ENCODE peak calls at places on chromosomes 16 and 17, in five cellular contexts. One of them, this sample, is unnamed.

GRCh38 chr17:58956997-58957724 is 149.5 kb downstream of the TRIM37 start:
- DNase-seq in GM13976: no peak
- DNase-seq in ovary: no peak
- DNase-seq in IMR-90: peak
- DNase-seq in NB4: no peak
- DNase-seq in this sample: peak

GRCh38 chr17:22703204-22703603 is 1010.9 kb downstream of the KCNJ18 start:
- DNase-seq in GM13976: no peak
- DNase-seq in ovary: no peak
- DNase-seq in IMR-90: no peak
- DNase-seq in NB4: peak
- DNase-seq in this sample: no peak

GRCh38 chr16:86075839-86076440 is 177.0 kb downstream of the IRF8 start:
- DNase-seq in GM13976: no peak
- DNase-seq in ovary: no peak
- DNase-seq in IMR-90: no peak
- DNase-seq in NB4: no peak
- DNase-seq in this sample: no peak

GRCh38 chr16:66933776-66934137 is 445 bp downstream of the CIAO2B start:
- DNase-seq in GM13976: peak
- DNase-seq in ovary: no peak
- DNase-seq in IMR-90: peak
- DNase-seq in NB4: no peak
- DNase-seq in this sample: no peak

GRCh38 chr16:66650707-66651473 is 45.7 kb downstream of the CMTM4 start:
- DNase-seq in GM13976: peak
- DNase-seq in ovary: peak
- DNase-seq in IMR-90: peak
- DNase-seq in NB4: peak
- DNase-seq in this sample: peak

GRCh38 chr16:51657844-51658243 is 506.8 kb upstream of the SALL1 start:
- DNase-seq in GM13976: no peak
- DNase-seq in ovary: no peak
- DNase-seq in IMR-90: no peak
- DNase-seq in NB4: no peak
- DNase-seq in this sample: no peak

GRCh38 chr17:40646791-40647548 is 648 bp downstream of the SMARCE1 start:
- DNase-seq in GM13976: no peak
- DNase-seq in ovary: no peak
- DNase-seq in IMR-90: peak
- DNase-seq in NB4: peak
- DNase-seq in this sample: no peak

GRCh38 chr17:75832164-75832651 is 12.0 kb downstream of the UNC13D start:
- DNase-seq in GM13976: no peak
- DNase-seq in ovary: no peak
- DNase-seq in IMR-90: peak
- DNase-seq in NB4: peak
- DNase-seq in this sample: peak

GRCh38 chr17:66349549-66350245 is 47.3 kb downstream of the PRKCA start:
- DNase-seq in GM13976: no peak
- DNase-seq in ovary: no peak
- DNase-seq in IMR-90: no peak
- DNase-seq in NB4: no peak
- DNase-seq in this sample: no peak

GRCh38 chr17:18860161-18860972 is 2.4 kb downstream of the PRPSAP2 start:
- DNase-seq in GM13976: peak
- DNase-seq in ovary: no peak
- DNase-seq in IMR-90: peak
- DNase-seq in NB4: no peak
- DNase-seq in this sample: peak

GRCh38 chr16:50474138-50474537 is 74.1 kb upstream of the NKD1 start:
- DNase-seq in GM13976: no peak
- DNase-seq in ovary: no peak
- DNase-seq in IMR-90: no peak
- DNase-seq in NB4: no peak
- DNase-seq in this sample: no peak

DNA sequence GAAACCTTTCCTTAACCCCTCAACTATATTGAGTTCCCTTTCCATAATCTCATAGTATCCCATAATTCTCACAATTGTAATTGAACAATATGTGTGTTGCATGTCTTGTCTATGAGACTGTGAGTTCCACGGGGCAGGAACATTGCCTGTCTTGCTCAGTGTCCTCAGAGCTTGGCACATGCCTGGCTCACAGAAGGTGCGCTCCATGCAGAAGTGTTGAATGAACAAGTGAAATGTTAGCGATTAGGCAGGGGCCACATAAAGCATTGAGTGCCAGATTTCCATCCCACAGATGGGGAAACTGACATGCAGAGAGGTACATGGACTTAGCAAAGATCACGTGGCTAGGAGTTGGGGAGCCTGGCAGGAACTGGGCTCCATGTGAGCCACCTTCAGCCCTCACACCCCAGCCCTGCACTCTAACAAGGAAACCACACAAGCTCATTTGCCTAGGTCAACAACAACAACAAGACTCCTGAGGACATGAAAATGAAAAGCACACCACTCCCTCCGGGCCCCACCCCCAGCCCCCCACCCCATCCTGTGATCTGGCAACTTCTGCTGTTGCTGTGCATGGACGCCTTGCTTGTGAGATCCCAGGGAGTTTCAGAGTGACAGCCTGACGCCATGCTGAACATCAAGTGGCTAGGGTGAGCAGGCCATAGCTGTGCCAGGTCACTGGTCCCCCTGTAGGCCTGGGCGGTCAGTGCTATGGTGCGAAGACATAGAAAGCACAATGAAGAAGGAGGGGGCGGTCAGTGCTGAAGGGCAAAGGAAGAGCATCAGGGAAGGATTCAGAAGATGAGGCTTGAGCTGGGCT is 5.0 kb downstream of the PIK3R5 start:
- DNase-seq in GM13976: no peak
- DNase-seq in ovary: no peak
- DNase-seq in IMR-90: no peak
- DNase-seq in NB4: no peak
- DNase-seq in this sample: no peak
- TF ChIP-seq CTCF in GM13976: no peak
- TF ChIP-seq CTCF in ovary: no peak
- TF ChIP-seq CTCF in IMR-90: no peak
- TF ChIP-seq CTCF in NB4: no peak
- TF ChIP-seq CTCF in this sample: no peak

GRCh38 chr16:88844412-88845118 is 12.2 kb downstream of the GALNS start:
- DNase-seq in GM13976: no peak
- DNase-seq in ovary: no peak
- DNase-seq in IMR-90: no peak
- DNase-seq in NB4: peak
- DNase-seq in this sample: no peak

GRCh38 chr16:88843256-88843655 is 13.5 kb downstream of the GALNS start:
- DNase-seq in GM13976: no peak
- DNase-seq in ovary: no peak
- DNase-seq in IMR-90: no peak
- DNase-seq in NB4: no peak
- DNase-seq in this sample: no peak

GRCh38 chr16:88842308-88842756 is 14.4 kb downstream of the GALNS start:
- DNase-seq in GM13976: no peak
- DNase-seq in ovary: no peak
- DNase-seq in IMR-90: no peak
- DNase-seq in NB4: no peak
- DNase-seq in this sample: no peak

GRCh38 chr16:88841521-88842307 is 15.0 kb downstream of the GALNS start:
- DNase-seq in GM13976: no peak
- DNase-seq in ovary: no peak
- DNase-seq in IMR-90: no peak
- DNase-seq in NB4: no peak
- DNase-seq in this sample: no peak

GRCh38 chr16:88842806-88843205 is 13.9 kb downstream of the GALNS start:
- DNase-seq in GM13976: no peak
- DNase-seq in ovary: no peak
- DNase-seq in IMR-90: no peak
- DNase-seq in NB4: no peak
- DNase-seq in this sample: no peak
- TF ChIP-seq CTCF in GM13976: no peak
- TF ChIP-seq CTCF in ovary: no peak
- TF ChIP-seq CTCF in IMR-90: no peak
- TF ChIP-seq CTCF in NB4: no peak
- TF ChIP-seq CTCF in this sample: no peak

DNA sequence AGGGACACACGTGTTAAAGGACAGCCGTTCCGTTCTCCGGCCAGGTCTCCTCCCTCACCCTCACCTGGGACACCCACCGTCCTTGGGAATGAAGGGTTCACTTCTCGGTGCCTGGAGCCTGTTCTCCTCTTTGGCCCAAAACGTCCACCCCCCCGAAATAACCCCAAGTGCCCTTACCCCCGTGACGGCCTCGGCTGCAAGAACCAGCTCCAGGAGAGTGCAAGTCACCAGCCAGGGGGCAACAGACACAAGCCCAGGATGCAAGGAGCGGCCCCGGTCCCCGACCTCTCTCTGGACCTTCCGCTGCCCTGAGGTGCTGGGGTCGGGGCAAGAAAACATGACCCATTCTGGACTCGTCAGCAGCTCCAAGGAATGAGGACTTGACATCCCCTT is 20.0 kb upstream of the UBE2I start:
- DNase-seq in GM13976: no peak
- DNase-seq in ovary: no peak
- DNase-seq in IMR-90: no peak
- DNase-seq in NB4: no peak
- DNase-seq in this sample: no peak
- TF ChIP-seq CTCF in GM13976: no peak
- TF ChIP-seq CTCF in ovary: no peak
- TF ChIP-seq CTCF in IMR-90: no peak
- TF ChIP-seq CTCF in NB4: no peak
- TF ChIP-seq CTCF in this sample: no peak

GRCh38 chr16:57938936-57939871 is 31.7 kb downstream of the CNGB1 start:
- DNase-seq in GM13976: no peak
- DNase-seq in ovary: no peak
- DNase-seq in IMR-90: peak
- DNase-seq in NB4: peak
- DNase-seq in this sample: peak
- TF ChIP-seq CTCF in GM13976: no peak
- TF ChIP-seq CTCF in ovary: no peak
- TF ChIP-seq CTCF in IMR-90: no peak
- TF ChIP-seq CTCF in NB4: peak
- TF ChIP-seq CTCF in this sample: no peak

GRCh38 chr16:49462356-49462988 is 88.9 kb downstream of the C16orf78 start:
- DNase-seq in GM13976: no peak
- DNase-seq in ovary: no peak
- DNase-seq in IMR-90: no peak
- DNase-seq in NB4: no peak
- DNase-seq in this sample: no peak

GRCh38 chr16:49463529-49463928 is 89.9 kb downstream of the C16orf78 start:
- DNase-seq in GM13976: peak
- DNase-seq in ovary: peak
- DNase-seq in IMR-90: no peak
- DNase-seq in NB4: peak
- DNase-seq in this sample: no peak

GRCh38 chr16:49461517-49461951 is 87.9 kb downstream of the C16orf78 start:
- DNase-seq in GM13976: no peak
- DNase-seq in ovary: peak
- DNase-seq in IMR-90: no peak
- DNase-seq in NB4: no peak
- DNase-seq in this sample: no peak

GRCh38 chr16:49464093-49464492 is 90.5 kb downstream of the C16orf78 start:
- DNase-seq in GM13976: no peak
- DNase-seq in ovary: no peak
- DNase-seq in IMR-90: no peak
- DNase-seq in NB4: no peak
- DNase-seq in this sample: no peak

DNA sequence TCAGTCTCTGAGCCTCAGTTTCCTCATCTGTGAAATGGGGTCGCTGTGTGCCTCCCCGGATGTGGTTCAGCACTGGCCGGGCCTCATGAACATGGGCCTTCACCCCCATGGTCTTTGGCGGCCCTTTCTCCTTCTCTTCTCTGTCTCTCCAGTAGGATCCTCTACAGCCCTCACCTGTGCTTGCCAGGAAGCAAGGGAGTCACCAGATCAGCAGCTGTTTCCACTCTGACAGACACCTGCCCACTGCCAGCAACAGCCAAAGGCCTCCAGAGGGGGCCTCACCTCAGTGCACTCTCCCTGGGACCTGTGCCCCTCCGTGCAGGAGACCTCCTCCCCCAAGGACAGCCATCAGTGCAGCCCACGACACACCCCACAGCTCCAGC is 89.4 kb downstream of the C16orf78 start:
- DNase-seq in GM13976: no peak
- DNase-seq in ovary: peak
- DNase-seq in IMR-90: no peak
- DNase-seq in NB4: no peak
- DNase-seq in this sample: no peak
- TF ChIP-seq CTCF in GM13976: no peak
- TF ChIP-seq CTCF in ovary: no peak
- TF ChIP-seq CTCF in IMR-90: no peak
- TF ChIP-seq CTCF in NB4: no peak
- TF ChIP-seq CTCF in this sample: no peak

GRCh38 chr17:9116311-9116820 is 95.1 kb downstream of the NTN1 start:
- DNase-seq in GM13976: no peak
- DNase-seq in ovary: no peak
- DNase-seq in IMR-90: no peak
- DNase-seq in NB4: peak
- DNase-seq in this sample: no peak

GRCh38 chr17:9120471-9120870 is 99.2 kb downstream of the NTN1 start:
- DNase-seq in GM13976: no peak
- DNase-seq in ovary: no peak
- DNase-seq in IMR-90: no peak
- DNase-seq in NB4: peak
- DNase-seq in this sample: no peak

GRCh38 chr17:9110501-9110900 is 89.2 kb downstream of the NTN1 start:
- DNase-seq in GM13976: no peak
- DNase-seq in ovary: no peak
- DNase-seq in IMR-90: no peak
- DNase-seq in NB4: no peak
- DNase-seq in this sample: no peak

GRCh38 chr17:9116861-9117568 is 95.7 kb downstream of the NTN1 start:
- DNase-seq in GM13976: no peak
- DNase-seq in ovary: no peak
- DNase-seq in IMR-90: no peak
- DNase-seq in NB4: peak
- DNase-seq in this sample: no peak

GRCh38 chr17:9115446-9116265 is 94.3 kb downstream of the NTN1 start:
- DNase-seq in GM13976: peak
- DNase-seq in ovary: peak
- DNase-seq in IMR-90: peak
- DNase-seq in NB4: peak
- DNase-seq in this sample: peak
- TF ChIP-seq CTCF in GM13976: peak
- TF ChIP-seq CTCF in ovary: no peak
- TF ChIP-seq CTCF in IMR-90: no peak
- TF ChIP-seq CTCF in NB4: no peak
- TF ChIP-seq CTCF in this sample: peak

This sample was measured in foreskin fibroblast.